ENCODE peak calls at places on chromosomes 1 and 21, in nine cellular contexts. W is sciatic nerve; L is upper lobe of right lung; Y is left lung; I is left ventricle myocardium superior; T is HepG2; N is stimulated activated naive CD8-positive, alpha-beta T cell treated with anti-CD3 and anti-CD28 coated beads, Interleukin-15, amount 100 ng/mL, for 72 hours; X is K562; V is activated T-helper 17 cell treated with anti-CD3 and anti-CD28 coated beads, Interleukin-2, amount 50 U/mL, for 72 hours. O is an unnamed sample.

GRCh38 chr1:64479874-64480273 is 9.9 kb downstream of the CACHD1 start:
- ATAC-seq in W (no peak), L (no peak), Y (no peak), I (peak; percentile 34), T (no peak), N (no peak), X (no peak), V (no peak), O (no peak)

GRCh38 chr1:15876357-15876756 is 28.9 kb downstream of the SPEN start:
- ATAC-seq in W (peak; percentile 22), L (no peak), Y (no peak), I (no peak), T (peak; percentile 67), N (no peak), X (peak; percentile 81), V (no peak), O (no peak)

GRCh38 chr1:97050501-97050900 is 328.9 kb downstream of the PTBP2 start:
- ATAC-seq in W (no peak), L (no peak), Y (no peak), I (no peak), T (no peak), N (no peak), X (no peak), V (no peak), O (no peak)

GRCh38 chr1:229410692-229411433 is 23.0 kb downstream of the ACTA1 start:
- ATAC-seq in W (peak; percentile 72), L (peak; percentile 87), Y (peak; percentile 95), I (peak; percentile 81), T (no peak), N (peak; percentile 66), X (peak; percentile 11), V (peak; percentile 72), O (peak; percentile 61)

GRCh38 chr21:41526478-41527087 is 18.6 kb upstream of the TMPRSS2 start:
- ATAC-seq in W (no peak), L (no peak), Y (no peak), I (no peak), T (peak; percentile 32), N (no peak), X (no peak), V (no peak), O (no peak)

GRCh38 chr21:31198575-31198974 is 145.5 kb downstream of the TIAM1 start:
- ATAC-seq in W (peak; percentile 41), L (peak; percentile 76), Y (peak; percentile 77), I (peak; percentile 31), T (peak; percentile 66), N (peak; percentile 39), X (peak; percentile 84), V (peak; percentile 28), O (peak; percentile 24)

GRCh38 chr1:216721878-216722277 is 1.4 kb downstream of the ESRRG start:
- ATAC-seq in W (no peak), L (no peak), Y (no peak), I (peak; percentile 33), T (no peak), N (no peak), X (no peak), V (no peak), O (no peak)

GRCh38 chr21:15289896-15290841 is 225.4 kb upstream of the NRIP1 start:
- ATAC-seq in W (peak; percentile 77), L (peak; percentile 69), Y (peak; percentile 93), I (peak; percentile 58), T (peak; percentile 94), N (peak; percentile 48), X (peak; percentile 99), V (no peak), O (no peak)

GRCh38 chr21:15868940-15869339 is 139.2 kb downstream of the USP25 start:
- ATAC-seq in W (no peak), L (no peak), Y (no peak), I (no peak), T (no peak), N (no peak), X (no peak), V (no peak), O (no peak)

GRCh38 chr1:113133038-113133437 is 60.0 kb downstream of the LRIG2 start:
- ATAC-seq in W (no peak), L (no peak), Y (no peak), I (no peak), T (no peak), N (peak; percentile 87), X (no peak), V (peak; percentile 97), O (no peak)